ENCODE peak calls at places on chromosomes 5 and 9, in ten cellular contexts. One of them, this sample, is unnamed.

GRCh38 chr5:107154598-107154997 is 516.1 kb downstream of the EFNA5 start:
- DNase-seq in A549: no peak
- DNase-seq in K562: no peak
- DNase-seq in sigmoid colon: no peak
- DNase-seq in esophagus squamous epithelium: no peak
- DNase-seq in breast epithelium: no peak
- DNase-seq in stomach: no peak
- DNase-seq in body of pancreas: no peak
- DNase-seq in heart left ventricle: no peak
- DNase-seq in suprapubic skin: no peak
- DNase-seq in this sample: no peak

GRCh38 chr5:84287964-84288363 is 96.7 kb downstream of the EDIL3 start:
- DNase-seq in A549: peak
- DNase-seq in K562: no peak
- DNase-seq in sigmoid colon: no peak
- DNase-seq in esophagus squamous epithelium: no peak
- DNase-seq in breast epithelium: no peak
- DNase-seq in stomach: no peak
- DNase-seq in body of pancreas: no peak
- DNase-seq in heart left ventricle: no peak
- DNase-seq in suprapubic skin: no peak
- DNase-seq in this sample: no peak

GRCh38 chr5:161562446-161562845 is 15.9 kb upstream of the GABRB2 start:
- DNase-seq in A549: no peak
- DNase-seq in K562: no peak
- DNase-seq in sigmoid colon: no peak
- DNase-seq in esophagus squamous epithelium: no peak
- DNase-seq in breast epithelium: no peak
- DNase-seq in stomach: no peak
- DNase-seq in body of pancreas: no peak
- DNase-seq in heart left ventricle: no peak
- DNase-seq in suprapubic skin: no peak
- DNase-seq in this sample: no peak

GRCh38 chr9:117160254-117160653 is 254.6 kb downstream of the ASTN2 start:
- DNase-seq in A549: peak
- DNase-seq in K562: no peak
- DNase-seq in sigmoid colon: no peak
- DNase-seq in esophagus squamous epithelium: no peak
- DNase-seq in breast epithelium: no peak
- DNase-seq in stomach: no peak
- DNase-seq in body of pancreas: no peak
- DNase-seq in heart left ventricle: no peak
- DNase-seq in suprapubic skin: no peak
- DNase-seq in this sample: no peak

GRCh38 chr5:38119836-38120235 is 138.5 kb upstream of the EGFLAM start:
- DNase-seq in A549: no peak
- DNase-seq in K562: no peak
- DNase-seq in sigmoid colon: no peak
- DNase-seq in esophagus squamous epithelium: no peak
- DNase-seq in breast epithelium: no peak
- DNase-seq in stomach: no peak
- DNase-seq in body of pancreas: no peak
- DNase-seq in heart left ventricle: no peak
- DNase-seq in suprapubic skin: no peak
- DNase-seq in this sample: no peak

GRCh38 chr9:4596165-4596922 is 65.8 kb upstream of the PLPP6 start:
- DNase-seq in A549: no peak
- DNase-seq in K562: no peak
- DNase-seq in sigmoid colon: no peak
- DNase-seq in esophagus squamous epithelium: no peak
- DNase-seq in breast epithelium: no peak
- DNase-seq in stomach: no peak
- DNase-seq in body of pancreas: no peak
- DNase-seq in heart left ventricle: no peak
- DNase-seq in suprapubic skin: no peak
- DNase-seq in this sample: no peak

GRCh38 chr9:135107592-135108235 is 20.2 kb downstream of the OLFM1 start:
- DNase-seq in A549: no peak
- DNase-seq in K562: no peak
- DNase-seq in sigmoid colon: no peak
- DNase-seq in esophagus squamous epithelium: no peak
- DNase-seq in breast epithelium: no peak
- DNase-seq in stomach: no peak
- DNase-seq in body of pancreas: no peak
- DNase-seq in heart left ventricle: peak
- DNase-seq in suprapubic skin: no peak
- DNase-seq in this sample: no peak

GRCh38 chr9:120787906-120788305 is 5.3 kb downstream of the FBXW2 start:
- DNase-seq in A549: no peak
- DNase-seq in K562: no peak
- DNase-seq in sigmoid colon: no peak
- DNase-seq in esophagus squamous epithelium: no peak
- DNase-seq in breast epithelium: no peak
- DNase-seq in stomach: no peak
- DNase-seq in body of pancreas: no peak
- DNase-seq in heart left ventricle: no peak
- DNase-seq in suprapubic skin: no peak
- DNase-seq in this sample: no peak

GRCh38 chr9:117191504-117192375 is 223.1 kb downstream of the ASTN2 start:
- DNase-seq in A549: no peak
- DNase-seq in K562: no peak
- DNase-seq in sigmoid colon: no peak
- DNase-seq in esophagus squamous epithelium: no peak
- DNase-seq in breast epithelium: no peak
- DNase-seq in stomach: no peak
- DNase-seq in body of pancreas: no peak
- DNase-seq in heart left ventricle: no peak
- DNase-seq in suprapubic skin: no peak
- DNase-seq in this sample: no peak

GRCh38 chr9:32783168-32783891 is at the start of gene TMEM215:
- DNase-seq in A549: no peak
- DNase-seq in K562: no peak
- DNase-seq in sigmoid colon: no peak
- DNase-seq in esophagus squamous epithelium: no peak
- DNase-seq in breast epithelium: no peak
- DNase-seq in stomach: no peak
- DNase-seq in body of pancreas: no peak
- DNase-seq in heart left ventricle: peak
- DNase-seq in suprapubic skin: peak
- DNase-seq in this sample: no peak

DNA sequence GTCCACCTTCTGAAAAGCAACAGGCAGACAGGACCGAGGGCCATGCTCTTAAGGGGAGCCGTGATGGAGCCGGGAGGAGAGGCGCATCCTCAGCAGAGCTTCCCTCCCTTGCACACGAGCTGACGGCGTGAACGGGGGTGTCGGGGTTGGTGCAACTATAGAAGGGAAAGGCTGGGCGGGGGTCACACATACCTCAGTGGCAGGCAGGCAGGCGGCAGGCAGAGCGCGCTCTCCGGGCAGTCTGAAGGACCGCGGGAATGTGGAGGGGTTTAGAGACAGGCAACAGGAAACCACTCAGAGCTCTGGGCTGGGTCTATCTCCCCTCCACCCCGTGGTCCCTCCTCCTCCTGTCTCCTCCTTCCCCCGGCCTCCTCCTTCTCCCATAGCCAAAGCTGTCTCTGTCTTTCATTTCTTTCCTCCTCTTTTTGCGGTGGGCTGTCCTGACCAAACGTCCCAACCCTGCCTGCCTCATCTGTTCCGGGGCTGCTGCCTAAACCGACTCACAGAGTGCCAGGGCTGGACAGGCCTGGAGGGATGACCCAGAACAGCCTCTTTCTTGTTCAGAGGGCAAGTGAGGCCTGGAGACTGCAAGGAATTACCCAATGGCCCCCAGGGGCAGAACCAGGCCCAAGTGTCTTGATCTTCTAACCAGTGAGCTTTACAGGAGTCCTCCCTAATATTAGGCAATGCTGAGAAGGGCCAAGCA is at the start of gene SPARC:
- DNase-seq in A549: no peak
- DNase-seq in K562: peak
- DNase-seq in sigmoid colon: peak
- DNase-seq in esophagus squamous epithelium: peak
- DNase-seq in breast epithelium: no peak
- DNase-seq in stomach: no peak
- DNase-seq in body of pancreas: peak
- DNase-seq in heart left ventricle: peak
- DNase-seq in suprapubic skin: peak
- DNase-seq in this sample: no peak
- TF ChIP-seq POLR2A in A549: no peak
- TF ChIP-seq POLR2A in K562: no peak
- TF ChIP-seq POLR2A in sigmoid colon: peak
- TF ChIP-seq POLR2A in esophagus squamous epithelium: peak
- TF ChIP-seq POLR2A in breast epithelium: peak
- TF ChIP-seq POLR2A in stomach: peak
- TF ChIP-seq POLR2A in body of pancreas: peak
- TF ChIP-seq POLR2A in heart left ventricle: no peak
- TF ChIP-seq POLR2A in suprapubic skin: peak
- TF ChIP-seq POLR2A in this sample: peak

GRCh38 chr9:108885643-108886348 is 23.7 kb downstream of the ACTL7A start:
- DNase-seq in A549: peak
- DNase-seq in K562: peak
- DNase-seq in sigmoid colon: no peak
- DNase-seq in esophagus squamous epithelium: no peak
- DNase-seq in breast epithelium: no peak
- DNase-seq in stomach: no peak
- DNase-seq in body of pancreas: peak
- DNase-seq in heart left ventricle: no peak
- DNase-seq in suprapubic skin: no peak
- DNase-seq in this sample: peak
- TF ChIP-seq POLR2A in A549: no peak
- TF ChIP-seq POLR2A in K562: no peak
- TF ChIP-seq POLR2A in sigmoid colon: no peak
- TF ChIP-seq POLR2A in esophagus squamous epithelium: no peak
- TF ChIP-seq POLR2A in breast epithelium: no peak
- TF ChIP-seq POLR2A in stomach: no peak
- TF ChIP-seq POLR2A in body of pancreas: no peak
- TF ChIP-seq POLR2A in heart left ventricle: no peak
- TF ChIP-seq POLR2A in suprapubic skin: no peak
- TF ChIP-seq POLR2A in this sample: no peak

GRCh38 chr5:90308787-90309585 is 100.6 kb downstream of the CETN3 start:
- DNase-seq in A549: peak
- DNase-seq in K562: no peak
- DNase-seq in sigmoid colon: no peak
- DNase-seq in esophagus squamous epithelium: no peak
- DNase-seq in breast epithelium: no peak
- DNase-seq in stomach: no peak
- DNase-seq in body of pancreas: no peak
- DNase-seq in heart left ventricle: no peak
- DNase-seq in suprapubic skin: no peak
- DNase-seq in this sample: no peak
- TF ChIP-seq POLR2A in A549: no peak
- TF ChIP-seq POLR2A in K562: no peak
- TF ChIP-seq POLR2A in sigmoid colon: no peak
- TF ChIP-seq POLR2A in esophagus squamous epithelium: no peak
- TF ChIP-seq POLR2A in breast epithelium: no peak
- TF ChIP-seq POLR2A in stomach: no peak
- TF ChIP-seq POLR2A in body of pancreas: no peak
- TF ChIP-seq POLR2A in heart left ventricle: no peak
- TF ChIP-seq POLR2A in suprapubic skin: no peak
- TF ChIP-seq POLR2A in this sample: no peak

GRCh38 chr9:129021091-129021490 is 7.0 kb downstream of the SH3GLB2 start:
- DNase-seq in A549: no peak
- DNase-seq in K562: no peak
- DNase-seq in sigmoid colon: no peak
- DNase-seq in esophagus squamous epithelium: no peak
- DNase-seq in breast epithelium: no peak
- DNase-seq in stomach: peak
- DNase-seq in body of pancreas: no peak
- DNase-seq in heart left ventricle: no peak
- DNase-seq in suprapubic skin: no peak
- DNase-seq in this sample: peak
- TF ChIP-seq POLR2A in A549: no peak
- TF ChIP-seq POLR2A in K562: no peak
- TF ChIP-seq POLR2A in sigmoid colon: no peak
- TF ChIP-seq POLR2A in esophagus squamous epithelium: no peak
- TF ChIP-seq POLR2A in breast epithelium: no peak
- TF ChIP-seq POLR2A in stomach: no peak
- TF ChIP-seq POLR2A in body of pancreas: no peak
- TF ChIP-seq POLR2A in heart left ventricle: no peak
- TF ChIP-seq POLR2A in suprapubic skin: no peak
- TF ChIP-seq POLR2A in this sample: no peak

GRCh38 chr5:140393738-140394137 is 7.9 kb upstream of the ANKHD1 start:
- DNase-seq in A549: no peak
- DNase-seq in K562: no peak
- DNase-seq in sigmoid colon: no peak
- DNase-seq in esophagus squamous epithelium: no peak
- DNase-seq in breast epithelium: no peak
- DNase-seq in stomach: no peak
- DNase-seq in body of pancreas: no peak
- DNase-seq in heart left ventricle: no peak
- DNase-seq in suprapubic skin: no peak
- DNase-seq in this sample: no peak
- TF ChIP-seq POLR2A in A549: no peak
- TF ChIP-seq POLR2A in K562: no peak
- TF ChIP-seq POLR2A in sigmoid colon: no peak
- TF ChIP-seq POLR2A in esophagus squamous epithelium: no peak
- TF ChIP-seq POLR2A in breast epithelium: no peak
- TF ChIP-seq POLR2A in stomach: no peak
- TF ChIP-seq POLR2A in body of pancreas: no peak
- TF ChIP-seq POLR2A in heart left ventricle: no peak
- TF ChIP-seq POLR2A in suprapubic skin: no peak
- TF ChIP-seq POLR2A in this sample: no peak

GRCh38 chr9:132152231-132152630 is 9.6 kb upstream of the NTNG2 start:
- DNase-seq in A549: no peak
- DNase-seq in K562: no peak
- DNase-seq in sigmoid colon: no peak
- DNase-seq in esophagus squamous epithelium: no peak
- DNase-seq in breast epithelium: no peak
- DNase-seq in stomach: no peak
- DNase-seq in body of pancreas: no peak
- DNase-seq in heart left ventricle: no peak
- DNase-seq in suprapubic skin: no peak
- DNase-seq in this sample: no peak
- TF ChIP-seq POLR2A in A549: no peak
- TF ChIP-seq POLR2A in K562: no peak
- TF ChIP-seq POLR2A in sigmoid colon: no peak
- TF ChIP-seq POLR2A in esophagus squamous epithelium: no peak
- TF ChIP-seq POLR2A in breast epithelium: no peak
- TF ChIP-seq POLR2A in stomach: no peak
- TF ChIP-seq POLR2A in body of pancreas: no peak
- TF ChIP-seq POLR2A in heart left ventricle: no peak
- TF ChIP-seq POLR2A in suprapubic skin: no peak
- TF ChIP-seq POLR2A in this sample: no peak